ENCODE peak calls at places on chromosomes 16 and 17, in nine cellular contexts. R, F, N, T, G, H, X, M and I are unnamed samples.

GRCh38 chr17:43570518-43570928 is 24.4 kb upstream of the ETV4 start:
- DNase-seq in R (no peak), F (no peak), N (peak), T (no peak), G (peak), H (no peak), X (no peak), M (no peak), I (peak)

GRCh38 chr16:50313596-50314483 is 47.5 kb downstream of the ADCY7 start:
- DNase-seq in R (no peak), F (peak), N (peak), T (no peak), G (no peak), H (no peak), X (no peak), M (no peak), I (no peak)

GRCh38 chr16:66204761-66205160 is 161.7 kb upstream of the CDH5 start:
- DNase-seq in R (no peak), F (no peak), N (no peak), T (no peak), G (no peak), H (no peak), X (no peak), M (no peak), I (no peak)

GRCh38 chr17:82596837-82597672 is 51.2 kb downstream of the WDR45B start:
- DNase-seq in R (no peak), F (no peak), N (no peak), T (no peak), G (no peak), H (no peak), X (no peak), M (no peak), I (no peak)

GRCh38 chr17:15262291-15263205 is 2.6 kb downstream of the PMP22 start:
- DNase-seq in R (peak), F (no peak), N (peak), T (no peak), G (no peak), H (no peak), X (peak), M (peak), I (peak)

GRCh38 chr16:74035816-74036215 is 260.8 kb upstream of the PSMD7 start:
- DNase-seq in R (peak), F (no peak), N (no peak), T (no peak), G (no peak), H (no peak), X (no peak), M (no peak), I (peak)

GRCh38 chr16:28985611-28986041 is 774 bp downstream of the LAT start:
- DNase-seq in R (no peak), F (no peak), N (no peak), T (no peak), G (no peak), H (no peak), X (no peak), M (no peak), I (no peak)

GRCh38 chr16:740764-741505 is at the start of gene CIAO3:
- DNase-seq in R (peak), F (peak), N (peak), T (peak), G (peak), H (peak), X (peak), M (peak), I (no peak)

GRCh38 chr16:27385398-27385797 is 16.6 kb upstream of the IL21R start:
- DNase-seq in R (no peak), F (no peak), N (no peak), T (no peak), G (no peak), H (no peak), X (no peak), M (no peak), I (no peak)

GRCh38 chr17:77327181-77327565 is 186.4 kb downstream of the SEC14L1 start:
- DNase-seq in R (no peak), F (no peak), N (no peak), T (no peak), G (no peak), H (no peak), X (no peak), M (peak), I (no peak)

GRCh38 chr16:85372627-85373372 is 240.3 kb upstream of the GSE1 start:
- DNase-seq in R (no peak), F (no peak), N (peak), T (no peak), G (peak), H (no peak), X (no peak), M (no peak), I (no peak)